ENCODE peak calls at places on chromosomes 7 and 10, in seven cellular contexts. One of them, this sample, is unnamed.

GRCh38 chr10:108598831-108599230 is 1324.5 kb downstream of the XPNPEP1 start:
- DNase-seq in ovary: no peak
- DNase-seq in fibroblast of lung: no peak
- DNase-seq in CD4-positive, alpha-beta T cell: no peak
- DNase-seq in CD8-positive, alpha-beta T cell: no peak
- DNase-seq in CD8-positive, alpha-beta memory T cell: no peak
- DNase-seq in RWPE1: no peak
- DNase-seq in this sample: no peak

GRCh38 chr10:80596391-80597257 is 58.9 kb downstream of the SH2D4B start:
- DNase-seq in RWPE1: peak
- DNase-seq in CD8-positive, alpha-beta memory T cell: peak
- DNase-seq in fibroblast of lung: peak
- DNase-seq in CD4-positive, alpha-beta T cell: peak
- DNase-seq in ovary: no peak
- DNase-seq in CD8-positive, alpha-beta T cell: peak
- DNase-seq in this sample: no peak

GRCh38 chr7:47806701-47807103 is 141.6 kb downstream of the PKD1L1 start:
- DNase-seq in CD8-positive, alpha-beta T cell: no peak
- DNase-seq in fibroblast of lung: peak
- DNase-seq in ovary: peak
- DNase-seq in RWPE1: no peak
- DNase-seq in CD4-positive, alpha-beta T cell: no peak
- DNase-seq in CD8-positive, alpha-beta memory T cell: no peak
- DNase-seq in this sample: no peak

GRCh38 chr7:22255834-22256233 is 101.1 kb downstream of the RAPGEF5 start:
- DNase-seq in CD8-positive, alpha-beta T cell: no peak
- DNase-seq in ovary: no peak
- DNase-seq in CD8-positive, alpha-beta memory T cell: no peak
- DNase-seq in RWPE1: no peak
- DNase-seq in fibroblast of lung: no peak
- DNase-seq in CD4-positive, alpha-beta T cell: no peak
- DNase-seq in this sample: no peak

GRCh38 chr7:139571651-139572050 is 48.2 kb downstream of the CLEC2L start:
- DNase-seq in fibroblast of lung: no peak
- DNase-seq in CD4-positive, alpha-beta T cell: no peak
- DNase-seq in CD8-positive, alpha-beta memory T cell: no peak
- DNase-seq in RWPE1: no peak
- DNase-seq in CD8-positive, alpha-beta T cell: no peak
- DNase-seq in ovary: no peak
- DNase-seq in this sample: no peak

GRCh38 chr7:148919859-148920258 is 35.8 kb upstream of the EZH2 start:
- DNase-seq in CD8-positive, alpha-beta T cell: no peak
- DNase-seq in CD4-positive, alpha-beta T cell: no peak
- DNase-seq in fibroblast of lung: no peak
- DNase-seq in RWPE1: no peak
- DNase-seq in CD8-positive, alpha-beta memory T cell: no peak
- DNase-seq in ovary: no peak
- DNase-seq in this sample: no peak

GRCh38 chr7:107165341-107165740 is 3.5 kb upstream of the HBP1 start:
- DNase-seq in CD8-positive, alpha-beta T cell: no peak
- DNase-seq in CD8-positive, alpha-beta memory T cell: no peak
- DNase-seq in fibroblast of lung: no peak
- DNase-seq in ovary: no peak
- DNase-seq in RWPE1: no peak
- DNase-seq in CD4-positive, alpha-beta T cell: no peak
- DNase-seq in this sample: no peak

GRCh38 chr7:151409555-151410404 is at the start of gene WDR86:
- DNase-seq in CD8-positive, alpha-beta T cell: no peak
- DNase-seq in RWPE1: no peak
- DNase-seq in fibroblast of lung: no peak
- DNase-seq in ovary: no peak
- DNase-seq in CD4-positive, alpha-beta T cell: no peak
- DNase-seq in CD8-positive, alpha-beta memory T cell: peak
- DNase-seq in this sample: no peak

GRCh38 chr7:129949292-129950133 is 3.2 kb downstream of the UBE2H start:
- DNase-seq in CD8-positive, alpha-beta memory T cell: no peak
- DNase-seq in RWPE1: peak
- DNase-seq in CD4-positive, alpha-beta T cell: no peak
- DNase-seq in CD8-positive, alpha-beta T cell: no peak
- DNase-seq in fibroblast of lung: peak
- DNase-seq in ovary: peak
- DNase-seq in this sample: peak

GRCh38 chr10:119896061-119896655 is 3.6 kb downstream of the SEC23IP start:
- DNase-seq in ovary: no peak
- DNase-seq in CD4-positive, alpha-beta T cell: no peak
- DNase-seq in CD8-positive, alpha-beta memory T cell: no peak
- DNase-seq in RWPE1: peak
- DNase-seq in fibroblast of lung: peak
- DNase-seq in CD8-positive, alpha-beta T cell: no peak
- DNase-seq in this sample: no peak

GRCh38 chr10:119189811-119190282 is 11.2 kb upstream of the PRDX3 start:
- DNase-seq in CD4-positive, alpha-beta T cell: no peak
- DNase-seq in CD8-positive, alpha-beta memory T cell: no peak
- DNase-seq in ovary: no peak
- DNase-seq in CD8-positive, alpha-beta T cell: no peak
- DNase-seq in fibroblast of lung: peak
- DNase-seq in RWPE1: no peak
- DNase-seq in this sample: no peak

GRCh38 chr7:1176891-1177373 is 16.9 kb upstream of the ZFAND2A start:
- DNase-seq in CD8-positive, alpha-beta T cell: peak
- DNase-seq in CD4-positive, alpha-beta T cell: peak
- DNase-seq in ovary: no peak
- DNase-seq in RWPE1: peak
- DNase-seq in fibroblast of lung: peak
- DNase-seq in CD8-positive, alpha-beta memory T cell: peak
- DNase-seq in this sample: peak

GRCh38 chr10:16845248-16845647 is 28.0 kb upstream of the RSU1 start:
- DNase-seq in ovary: no peak
- DNase-seq in CD8-positive, alpha-beta memory T cell: no peak
- DNase-seq in CD8-positive, alpha-beta T cell: no peak
- DNase-seq in RWPE1: no peak
- DNase-seq in fibroblast of lung: no peak
- DNase-seq in CD4-positive, alpha-beta T cell: no peak
- DNase-seq in this sample: no peak

GRCh38 chr7:81608748-81609382 is 161.0 kb downstream of the HGF start:
- DNase-seq in ovary: no peak
- DNase-seq in RWPE1: no peak
- DNase-seq in CD8-positive, alpha-beta T cell: no peak
- DNase-seq in fibroblast of lung: peak
- DNase-seq in CD4-positive, alpha-beta T cell: no peak
- DNase-seq in CD8-positive, alpha-beta memory T cell: no peak
- DNase-seq in this sample: no peak

GRCh38 chr7:137696376-137696775 is 150.4 kb downstream of the DGKI start:
- DNase-seq in CD8-positive, alpha-beta memory T cell: no peak
- DNase-seq in fibroblast of lung: no peak
- DNase-seq in CD4-positive, alpha-beta T cell: no peak
- DNase-seq in ovary: no peak
- DNase-seq in CD8-positive, alpha-beta T cell: no peak
- DNase-seq in RWPE1: no peak
- DNase-seq in this sample: no peak

GRCh38 chr7:158695726-158696452 is 8.7 kb downstream of the NCAPG2 start:
- DNase-seq in fibroblast of lung: peak
- DNase-seq in CD8-positive, alpha-beta T cell: peak
- DNase-seq in CD8-positive, alpha-beta memory T cell: peak
- DNase-seq in ovary: peak
- DNase-seq in RWPE1: peak
- DNase-seq in CD4-positive, alpha-beta T cell: peak
- DNase-seq in this sample: no peak

GRCh38 chr7:99679400-99680191 is at the start of gene CYP3A5:
- DNase-seq in CD8-positive, alpha-beta T cell: no peak
- DNase-seq in CD4-positive, alpha-beta T cell: no peak
- DNase-seq in CD8-positive, alpha-beta memory T cell: no peak
- DNase-seq in ovary: no peak
- DNase-seq in fibroblast of lung: peak
- DNase-seq in RWPE1: no peak
- DNase-seq in this sample: no peak

GRCh38 chr7:135459951-135460567 is 49.8 kb downstream of the CNOT4 start:
- DNase-seq in ovary: no peak
- DNase-seq in CD8-positive, alpha-beta memory T cell: no peak
- DNase-seq in CD4-positive, alpha-beta T cell: no peak
- DNase-seq in RWPE1: no peak
- DNase-seq in CD8-positive, alpha-beta T cell: no peak
- DNase-seq in fibroblast of lung: no peak
- DNase-seq in this sample: no peak

GRCh38 chr7:149330914-149331567 is 69.0 kb downstream of the ZNF783 start:
- DNase-seq in ovary: no peak
- DNase-seq in fibroblast of lung: no peak
- DNase-seq in RWPE1: no peak
- DNase-seq in CD8-positive, alpha-beta memory T cell: no peak
- DNase-seq in CD8-positive, alpha-beta T cell: no peak
- DNase-seq in CD4-positive, alpha-beta T cell: no peak
- DNase-seq in this sample: no peak

GRCh38 chr7:155807013-155807804 is 5.1 kb downstream of the SHH start:
- DNase-seq in CD8-positive, alpha-beta memory T cell: no peak
- DNase-seq in CD8-positive, alpha-beta T cell: no peak
- DNase-seq in RWPE1: no peak
- DNase-seq in fibroblast of lung: no peak
- DNase-seq in CD4-positive, alpha-beta T cell: no peak
- DNase-seq in ovary: no peak
- DNase-seq in this sample: no peak

GRCh38 chr10:96275685-96276418 is 4.5 kb upstream of the BLNK start:
- DNase-seq in CD4-positive, alpha-beta T cell: no peak
- DNase-seq in CD8-positive, alpha-beta T cell: no peak
- DNase-seq in fibroblast of lung: no peak
- DNase-seq in CD8-positive, alpha-beta memory T cell: no peak
- DNase-seq in RWPE1: no peak
- DNase-seq in ovary: no peak
- DNase-seq in this sample: peak

GRCh38 chr10:96270564-96270963 is 805 bp downstream of the BLNK start:
- DNase-seq in CD8-positive, alpha-beta memory T cell: no peak
- DNase-seq in CD8-positive, alpha-beta T cell: no peak
- DNase-seq in ovary: no peak
- DNase-seq in RWPE1: no peak
- DNase-seq in CD4-positive, alpha-beta T cell: no peak
- DNase-seq in fibroblast of lung: no peak
- DNase-seq in this sample: no peak

GRCh38 chr10:96271017-96271815 is at the start of gene BLNK:
- DNase-seq in fibroblast of lung: peak
- DNase-seq in ovary: no peak
- DNase-seq in RWPE1: peak
- DNase-seq in CD4-positive, alpha-beta T cell: no peak
- DNase-seq in CD8-positive, alpha-beta memory T cell: no peak
- DNase-seq in CD8-positive, alpha-beta T cell: no peak
- DNase-seq in this sample: peak

GRCh38 chr10:96272256-96272985 is 1.1 kb upstream of the BLNK start:
- DNase-seq in CD8-positive, alpha-beta T cell: no peak
- DNase-seq in CD8-positive, alpha-beta memory T cell: no peak
- DNase-seq in RWPE1: no peak
- DNase-seq in CD4-positive, alpha-beta T cell: no peak
- DNase-seq in fibroblast of lung: no peak
- DNase-seq in ovary: no peak
- DNase-seq in this sample: no peak

GRCh38 chr10:96272986-96273280 is 1.6 kb upstream of the BLNK start:
- DNase-seq in CD4-positive, alpha-beta T cell: no peak
- DNase-seq in CD8-positive, alpha-beta memory T cell: no peak
- DNase-seq in RWPE1: no peak
- DNase-seq in fibroblast of lung: no peak
- DNase-seq in CD8-positive, alpha-beta T cell: no peak
- DNase-seq in ovary: no peak
- DNase-seq in this sample: no peak
- H3K27ac ChIP-seq in CD4-positive, alpha-beta T cell: no peak
- H3K27ac ChIP-seq in CD8-positive, alpha-beta memory T cell: no peak
- H3K27ac ChIP-seq in RWPE1: no peak
- H3K27ac ChIP-seq in fibroblast of lung: no peak
- H3K27ac ChIP-seq in CD8-positive, alpha-beta T cell: no peak
- H3K27ac ChIP-seq in ovary: no peak
- H3K27ac ChIP-seq in this sample: no peak

GRCh38 chr7:10648289-10648688 is 325.4 kb upstream of the PHF14 start:
- DNase-seq in fibroblast of lung: no peak
- DNase-seq in CD8-positive, alpha-beta memory T cell: no peak
- DNase-seq in CD8-positive, alpha-beta T cell: no peak
- DNase-seq in RWPE1: no peak
- DNase-seq in ovary: no peak
- DNase-seq in CD4-positive, alpha-beta T cell: no peak
- DNase-seq in this sample: no peak
- H3K27ac ChIP-seq in fibroblast of lung: no peak
- H3K27ac ChIP-seq in CD8-positive, alpha-beta memory T cell: no peak
- H3K27ac ChIP-seq in CD8-positive, alpha-beta T cell: no peak
- H3K27ac ChIP-seq in RWPE1: no peak
- H3K27ac ChIP-seq in ovary: no peak
- H3K27ac ChIP-seq in CD4-positive, alpha-beta T cell: no peak
- H3K27ac ChIP-seq in this sample: no peak

GRCh38 chr10:15368456-15368855 is 2.6 kb downstream of the FAM171A1 start:
- DNase-seq in CD4-positive, alpha-beta T cell: no peak
- DNase-seq in ovary: no peak
- DNase-seq in fibroblast of lung: no peak
- DNase-seq in CD8-positive, alpha-beta memory T cell: no peak
- DNase-seq in CD8-positive, alpha-beta T cell: no peak
- DNase-seq in RWPE1: no peak
- DNase-seq in this sample: no peak

GRCh38 chr10:15370212-15370740 is 813 bp downstream of the FAM171A1 start:
- DNase-seq in fibroblast of lung: peak
- DNase-seq in CD8-positive, alpha-beta memory T cell: no peak
- DNase-seq in ovary: peak
- DNase-seq in RWPE1: peak
- DNase-seq in CD8-positive, alpha-beta T cell: no peak
- DNase-seq in CD4-positive, alpha-beta T cell: peak
- DNase-seq in this sample: no peak

GRCh38 chr10:15367296-15367830 is 3.7 kb downstream of the FAM171A1 start:
- DNase-seq in CD8-positive, alpha-beta T cell: no peak
- DNase-seq in ovary: no peak
- DNase-seq in CD8-positive, alpha-beta memory T cell: no peak
- DNase-seq in fibroblast of lung: no peak
- DNase-seq in CD4-positive, alpha-beta T cell: no peak
- DNase-seq in RWPE1: no peak
- DNase-seq in this sample: peak

GRCh38 chr10:15370741-15371701 is at the start of gene FAM171A1:
- DNase-seq in CD8-positive, alpha-beta memory T cell: peak
- DNase-seq in fibroblast of lung: peak
- DNase-seq in CD4-positive, alpha-beta T cell: peak
- DNase-seq in RWPE1: peak
- DNase-seq in CD8-positive, alpha-beta T cell: peak
- DNase-seq in ovary: peak
- DNase-seq in this sample: peak

DNA sequence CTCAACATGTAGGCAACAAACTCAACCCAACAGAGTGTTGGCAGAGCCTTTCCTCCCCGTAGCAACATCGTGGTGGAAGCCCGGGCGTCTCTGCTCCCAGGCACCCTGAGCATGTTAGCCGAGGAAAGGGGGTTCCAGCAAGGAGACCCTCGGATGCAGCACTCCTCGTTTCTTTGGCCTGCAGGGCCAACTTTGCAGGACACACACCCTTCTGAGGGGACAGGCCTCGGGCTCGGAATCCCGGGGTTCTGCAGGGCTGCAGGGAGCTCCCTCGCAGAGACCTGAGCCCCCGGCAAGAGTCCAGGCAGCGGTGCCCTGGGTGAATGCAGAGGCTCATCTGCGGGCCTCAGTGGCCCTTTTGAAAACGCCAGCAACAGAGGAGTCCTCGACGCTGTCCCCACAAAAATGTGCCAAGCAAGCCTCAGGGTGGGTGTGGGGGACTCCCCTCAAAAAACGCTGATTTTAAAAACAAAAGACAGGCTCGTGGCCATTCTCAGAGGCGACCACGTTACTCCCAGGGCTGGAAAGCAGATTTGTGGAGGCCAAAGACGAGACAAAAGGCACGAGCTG is 1.4 kb downstream of the FAM171A1 start:
- DNase-seq in CD8-positive, alpha-beta memory T cell: no peak
- DNase-seq in ovary: peak
- DNase-seq in CD4-positive, alpha-beta T cell: no peak
- DNase-seq in CD8-positive, alpha-beta T cell: no peak
- DNase-seq in RWPE1: no peak
- DNase-seq in fibroblast of lung: no peak
- DNase-seq in this sample: no peak
- H3K27ac ChIP-seq in CD8-positive, alpha-beta memory T cell: peak
- H3K27ac ChIP-seq in ovary: no peak
- H3K27ac ChIP-seq in CD4-positive, alpha-beta T cell: no peak
- H3K27ac ChIP-seq in CD8-positive, alpha-beta T cell: no peak
- H3K27ac ChIP-seq in RWPE1: no peak
- H3K27ac ChIP-seq in fibroblast of lung: no peak
- H3K27ac ChIP-seq in this sample: no peak

GRCh38 chr7:71286336-71286735 is 154.4 kb downstream of the GALNT17 start:
- DNase-seq in fibroblast of lung: no peak
- DNase-seq in CD4-positive, alpha-beta T cell: no peak
- DNase-seq in CD8-positive, alpha-beta memory T cell: no peak
- DNase-seq in RWPE1: no peak
- DNase-seq in CD8-positive, alpha-beta T cell: no peak
- DNase-seq in ovary: peak
- DNase-seq in this sample: no peak
- H3K27ac ChIP-seq in fibroblast of lung: no peak
- H3K27ac ChIP-seq in CD4-positive, alpha-beta T cell: no peak
- H3K27ac ChIP-seq in CD8-positive, alpha-beta memory T cell: no peak
- H3K27ac ChIP-seq in RWPE1: no peak
- H3K27ac ChIP-seq in CD8-positive, alpha-beta T cell: no peak
- H3K27ac ChIP-seq in ovary: no peak
- H3K27ac ChIP-seq in this sample: no peak